ENCODE peak calls at places on chromosomes 2 and 18, in six cellular contexts. Z, E, M, H, X and O are unnamed samples.

GRCh38 chr2:75605770-75606535 is 40.6 kb upstream of the MRPL19 start:
- DNase-seq in Z (peak; percentile 94), E (peak; percentile 99), M (peak; percentile 57), H (peak; percentile 99), X (peak; percentile 91), O (no peak)

GRCh38 chr2:29290293-29291052 is 175.3 kb downstream of the CLIP4 start:
- DNase-seq in Z (no peak), E (no peak), M (peak; percentile 92), H (no peak), X (no peak), O (no peak)

GRCh38 chr2:10397297-10397875 is 50.7 kb downstream of the ODC1 start:
- DNase-seq in Z (no peak), E (no peak), M (no peak), H (no peak), X (no peak), O (no peak)

GRCh38 chr18:32326450-32327309 is 136.8 kb downstream of the MEP1B start:
- DNase-seq in Z (no peak), E (peak; percentile 69), M (no peak), H (no peak), X (no peak), O (no peak)

GRCh38 chr2:74414913-74415761 is 6.3 kb downstream of the C2orf81 start:
- DNase-seq in Z (no peak), E (peak; percentile 26), M (peak; percentile 45), H (no peak), X (no peak), O (no peak)

GRCh38 chr2:45330617-45331016 is 280.4 kb downstream of the SRBD1 start:
- DNase-seq in Z (no peak), E (no peak), M (no peak), H (peak; percentile 86), X (peak; percentile 7), O (no peak)

GRCh38 chr2:219530048-219530963 is 13.3 kb downstream of the CHPF start:
- DNase-seq in Z (peak; percentile 48), E (peak; percentile 70), M (peak; percentile 95), H (peak; percentile 54), X (peak; percentile 53), O (peak; percentile 49)

GRCh38 chr2:63591566-63592175 is 2.9 kb downstream of the MDH1 start:
- DNase-seq in Z (no peak), E (no peak), M (no peak), H (no peak), X (no peak), O (no peak)

GRCh38 chr2:48508461-48509124 is 21.4 kb upstream of the STON1 start:
- DNase-seq in Z (peak; percentile 63), E (peak; percentile 88), M (peak; percentile 80), H (no peak), X (no peak), O (no peak)

GRCh38 chr2:49108851-49109250 is 45.5 kb downstream of the FSHR start:
- DNase-seq in Z (no peak), E (no peak), M (no peak), H (no peak), X (no peak), O (no peak)

GRCh38 chr18:12001400-12001799 is 20.1 kb downstream of the IMPA2 start:
- DNase-seq in Z (no peak), E (no peak), M (no peak), H (no peak), X (no peak), O (no peak)

GRCh38 chr18:8561123-8561905 is 47.9 kb upstream of the RAB12 start:
- DNase-seq in Z (no peak), E (no peak), M (no peak), H (no peak), X (no peak), O (no peak)

GRCh38 chr18:59961086-59961485 is 61.3 kb downstream of the PMAIP1 start:
- DNase-seq in Z (no peak), E (no peak), M (no peak), H (no peak), X (no peak), O (no peak)

GRCh38 chr18:23229472-23229871 is 94.2 kb downstream of the CABLES1 start:
- DNase-seq in Z (no peak), E (peak; percentile 17), M (no peak), H (no peak), X (no peak), O (no peak)

GRCh38 chr2:213306320-213306942 is 22.2 kb downstream of the SPAG16 start:
- DNase-seq in Z (peak; percentile 60), E (peak; percentile 73), M (no peak), H (no peak), X (peak; percentile 15), O (no peak)

GRCh38 chr2:126309185-126309584 is 346.8 kb upstream of the GYPC start:
- DNase-seq in Z (no peak), E (no peak), M (no peak), H (no peak), X (no peak), O (no peak)

GRCh38 chr18:54444309-54444914 is 86.7 kb downstream of the C18orf54 start:
- DNase-seq in Z (peak; percentile 68), E (peak; percentile 48), M (peak; percentile 92), H (peak; percentile 55), X (peak; percentile 3), O (no peak)

GRCh38 chr2:9178110-9178904 is 28.3 kb upstream of the ASAP2 start:
- DNase-seq in Z (peak; percentile 39), E (peak; percentile 56), M (peak; percentile 66), H (peak; percentile 92), X (no peak), O (no peak)

GRCh38 chr2:19488009-19488691 is 129.7 kb upstream of the OSR1 start:
- DNase-seq in Z (peak; percentile 43), E (peak; percentile 68), M (no peak), H (peak; percentile 92), X (peak; percentile 12), O (no peak)

GRCh38 chr2:238699307-238700121 is 148.4 kb upstream of the TWIST2 start:
- DNase-seq in Z (no peak), E (no peak), M (peak; percentile 13), H (no peak), X (no peak), O (peak; percentile 9)

GRCh38 chr18:78659748-78660147 is 319.9 kb upstream of the SALL3 start:
- DNase-seq in Z (no peak), E (no peak), M (peak; percentile 86), H (no peak), X (no peak), O (no peak)

DNA sequence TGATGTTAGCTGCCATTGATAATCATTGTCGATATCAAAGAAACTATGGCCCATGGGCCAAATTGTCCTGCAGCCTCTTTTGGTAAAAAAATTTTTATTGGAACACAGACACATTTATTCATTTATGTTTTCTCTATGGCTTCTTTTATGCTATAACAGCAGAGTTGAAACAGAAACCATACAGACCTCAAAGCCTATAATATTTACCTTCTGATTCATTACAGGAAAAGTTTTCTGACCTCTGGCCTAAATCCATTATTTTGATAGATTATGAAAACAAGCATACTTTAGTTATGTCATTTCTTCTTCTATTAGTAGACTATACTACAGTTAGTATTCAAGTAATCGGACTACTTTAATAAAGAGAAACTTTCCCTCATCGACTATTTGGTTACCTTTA is 349.7 kb upstream of the GALNT5 start:
- DNase-seq in Z (no peak), E (peak; percentile 21), M (no peak), H (peak; percentile 41), X (no peak), O (no peak)
- TF ChIP-seq CTCF in Z (no peak), E (no peak), M (no peak), H (no peak), X (no peak), O (no peak)

DNA sequence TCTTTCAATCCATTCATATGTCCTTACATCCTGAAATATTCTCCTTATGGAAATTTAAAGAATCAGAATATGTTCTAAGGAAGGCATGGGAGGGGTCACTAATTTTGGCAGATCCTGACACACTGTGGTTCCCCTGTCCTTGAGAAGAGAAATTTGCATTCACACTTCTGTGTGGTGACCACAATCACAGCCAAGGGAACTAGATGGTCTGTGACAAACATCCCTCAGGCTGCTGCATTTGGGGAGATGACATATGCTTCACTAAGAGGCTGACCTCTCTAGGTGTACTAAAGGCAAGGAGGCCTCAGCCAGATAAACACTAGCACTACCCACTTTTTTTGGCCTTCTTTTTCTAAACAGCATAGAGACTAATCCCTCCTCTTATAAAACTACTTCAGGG is 129.6 kb downstream of the MREG start:
- DNase-seq in Z (no peak), E (no peak), M (no peak), H (no peak), X (no peak), O (no peak)
- TF ChIP-seq CTCF in Z (no peak), E (no peak), M (no peak), H (no peak), X (no peak), O (no peak)

GRCh38 chr2:120287183-120288015 is 34.7 kb downstream of the RALB start:
- DNase-seq in Z (peak; percentile 80), E (peak; percentile 91), M (no peak), H (peak; percentile 90), X (peak; percentile 49), O (no peak)

GRCh38 chr2:120278901-120279300 is 26.2 kb downstream of the RALB start:
- DNase-seq in Z (no peak), E (no peak), M (no peak), H (no peak), X (no peak), O (no peak)

GRCh38 chr2:120288016-120288373 is 35.3 kb downstream of the RALB start:
- DNase-seq in Z (no peak), E (no peak), M (no peak), H (no peak), X (no peak), O (no peak)

GRCh38 chr2:120279708-120280107 is 27.1 kb downstream of the RALB start:
- DNase-seq in Z (no peak), E (no peak), M (no peak), H (no peak), X (no peak), O (no peak)

DNA sequence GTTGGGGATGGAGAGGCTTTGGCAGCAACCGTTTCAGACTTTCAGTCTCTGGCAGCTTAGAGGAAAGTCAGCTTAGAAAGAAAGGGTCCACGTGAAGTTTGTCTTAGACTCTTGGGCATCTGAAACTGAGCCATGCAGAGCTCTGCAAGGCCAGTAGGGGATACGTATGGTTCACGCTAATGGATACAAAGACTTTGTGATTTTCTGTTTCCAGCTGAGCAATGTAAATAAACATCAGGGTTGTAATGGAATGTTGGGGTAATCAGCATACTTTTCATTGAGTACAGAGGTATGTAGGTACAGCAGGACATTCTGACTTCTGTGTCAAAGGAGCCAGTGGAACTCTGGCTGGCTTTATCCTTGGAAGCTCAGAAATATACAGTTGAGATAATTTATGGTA is 31.0 kb downstream of the RALB start:
- DNase-seq in Z (no peak), E (peak; percentile 52), M (peak; percentile 65), H (no peak), X (no peak), O (no peak)
- TF ChIP-seq CTCF in Z (peak; percentile 65), E (peak; percentile 39), M (peak; percentile 75), H (no peak), X (no peak), O (no peak)

GRCh38 chr18:48826271-48826670 is 124.5 kb downstream of the SMAD7 start:
- DNase-seq in Z (no peak), E (no peak), M (peak; percentile 35), H (no peak), X (no peak), O (peak; percentile 3)

GRCh38 chr18:48827321-48828200 is 123.2 kb downstream of the SMAD7 start:
- DNase-seq in Z (peak; percentile 71), E (peak; percentile 76), M (peak; percentile 81), H (peak; percentile 51), X (peak; percentile 40), O (peak; percentile 24)

GRCh38 chr18:48824231-48824970 is 126.4 kb downstream of the SMAD7 start:
- DNase-seq in Z (no peak), E (no peak), M (peak; percentile 25), H (no peak), X (no peak), O (peak; percentile 14)

GRCh38 chr18:48826806-48827205 is 124.0 kb downstream of the SMAD7 start:
- DNase-seq in Z (no peak), E (no peak), M (peak; percentile 26), H (no peak), X (no peak), O (peak; percentile 19)

GRCh38 chr18:48825101-48825745 is 125.5 kb downstream of the SMAD7 start:
- DNase-seq in Z (no peak), E (peak; percentile 68), M (peak; percentile 41), H (no peak), X (peak; percentile 35), O (peak; percentile 17)
- TF ChIP-seq CTCF in Z (no peak), E (no peak), M (no peak), H (no peak), X (no peak), O (no peak)